ENCODE peak calls at places on chromosome 10, in seven cellular contexts. One of them, this sample, is unnamed.
A peak's percentile ranks its signal among the peaks of the same experiment; 100 is the strongest.

GRCh38 chr10:34297551-34298370 is 517.3 kb downstream of the PARD3 start:
- DNase-seq in Caco-2: peak; percentile 55
- DNase-seq in HFF-Myc: no peak
- DNase-seq in IMR-90: peak; percentile 57
- DNase-seq in fibroblast of mammary gland: no peak
- DNase-seq in SJSA1: no peak
- DNase-seq in prostate gland: no peak
- DNase-seq in this sample: no peak

GRCh38 chr10:125145636-125146035 is 14.7 kb downstream of the CTBP2 start:
- DNase-seq in Caco-2: no peak
- DNase-seq in HFF-Myc: no peak
- DNase-seq in IMR-90: no peak
- DNase-seq in fibroblast of mammary gland: no peak
- DNase-seq in SJSA1: no peak
- DNase-seq in prostate gland: no peak
- DNase-seq in this sample: no peak

GRCh38 chr10:127313996-127314700 is 117.8 kb upstream of the INSYN2A start:
- DNase-seq in Caco-2: no peak
- DNase-seq in HFF-Myc: no peak
- DNase-seq in IMR-90: no peak
- DNase-seq in fibroblast of mammary gland: no peak
- DNase-seq in SJSA1: no peak
- DNase-seq in prostate gland: no peak
- DNase-seq in this sample: no peak

GRCh38 chr10:131021246-131021895 is 290.1 kb downstream of the TCERG1L start:
- DNase-seq in Caco-2: no peak
- DNase-seq in HFF-Myc: no peak
- DNase-seq in IMR-90: no peak
- DNase-seq in fibroblast of mammary gland: no peak
- DNase-seq in SJSA1: no peak
- DNase-seq in prostate gland: no peak
- DNase-seq in this sample: no peak

GRCh38 chr10:125038637-125039036 is 96.7 kb downstream of the ZRANB1 start:
- DNase-seq in Caco-2: peak; percentile 47
- DNase-seq in HFF-Myc: no peak
- DNase-seq in IMR-90: no peak
- DNase-seq in fibroblast of mammary gland: no peak
- DNase-seq in SJSA1: no peak
- DNase-seq in prostate gland: peak; percentile 46
- DNase-seq in this sample: no peak

GRCh38 chr10:5305374-5305773 is 59.4 kb upstream of the UCN3 start:
- DNase-seq in Caco-2: no peak
- DNase-seq in HFF-Myc: no peak
- DNase-seq in IMR-90: no peak
- DNase-seq in fibroblast of mammary gland: peak; percentile 87
- DNase-seq in SJSA1: no peak
- DNase-seq in prostate gland: no peak
- DNase-seq in this sample: no peak

GRCh38 chr10:132590094-132590751 is 52.6 kb downstream of the INPP5A start:
- DNase-seq in Caco-2: no peak
- DNase-seq in HFF-Myc: no peak
- DNase-seq in IMR-90: no peak
- DNase-seq in fibroblast of mammary gland: no peak
- DNase-seq in SJSA1: no peak
- DNase-seq in prostate gland: no peak
- DNase-seq in this sample: no peak

GRCh38 chr10:6062101-6062771 is at the start of gene IL2RA:
- DNase-seq in Caco-2: no peak
- DNase-seq in HFF-Myc: no peak
- DNase-seq in IMR-90: no peak
- DNase-seq in fibroblast of mammary gland: no peak
- DNase-seq in SJSA1: no peak
- DNase-seq in prostate gland: no peak
- DNase-seq in this sample: no peak

GRCh38 chr10:74704629-74705360 is 121.6 kb upstream of the KAT6B start:
- DNase-seq in Caco-2: no peak
- DNase-seq in HFF-Myc: no peak
- DNase-seq in IMR-90: peak; percentile 30
- DNase-seq in fibroblast of mammary gland: no peak
- DNase-seq in SJSA1: no peak
- DNase-seq in prostate gland: no peak
- DNase-seq in this sample: no peak

GRCh38 chr10:96910488-96911395 is 78.6 kb downstream of the LCOR start:
- DNase-seq in Caco-2: peak; percentile 48
- DNase-seq in HFF-Myc: peak; percentile 31
- DNase-seq in IMR-90: peak; percentile 35
- DNase-seq in fibroblast of mammary gland: peak; percentile 60
- DNase-seq in SJSA1: peak; percentile 27
- DNase-seq in prostate gland: no peak
- DNase-seq in this sample: peak; percentile 28

GRCh38 chr10:14476641-14477407 is 146.1 kb upstream of the FRMD4A start:
- DNase-seq in Caco-2: no peak
- DNase-seq in HFF-Myc: no peak
- DNase-seq in IMR-90: peak; percentile 77
- DNase-seq in fibroblast of mammary gland: peak; percentile 15
- DNase-seq in SJSA1: peak; percentile 87
- DNase-seq in prostate gland: no peak
- DNase-seq in this sample: no peak

GRCh38 chr10:44172883-44173557 is 211.9 kb downstream of the CXCL12 start:
- DNase-seq in Caco-2: no peak
- DNase-seq in HFF-Myc: no peak
- DNase-seq in IMR-90: no peak
- DNase-seq in fibroblast of mammary gland: no peak
- DNase-seq in SJSA1: no peak
- DNase-seq in prostate gland: no peak
- DNase-seq in this sample: no peak

GRCh38 chr10:95178797-95179196 is 15.2 kb upstream of the ACSM6 start:
- DNase-seq in Caco-2: peak; percentile 69
- DNase-seq in HFF-Myc: no peak
- DNase-seq in IMR-90: no peak
- DNase-seq in fibroblast of mammary gland: no peak
- DNase-seq in SJSA1: no peak
- DNase-seq in prostate gland: no peak
- DNase-seq in this sample: no peak

GRCh38 chr10:60446855-60447254 is 57.2 kb upstream of the ANK3 start:
- DNase-seq in Caco-2: no peak
- DNase-seq in HFF-Myc: no peak
- DNase-seq in IMR-90: no peak
- DNase-seq in fibroblast of mammary gland: no peak
- DNase-seq in SJSA1: no peak
- DNase-seq in prostate gland: peak; percentile 33
- DNase-seq in this sample: no peak

GRCh38 chr10:101492205-101492604 is 95.9 kb downstream of the POLL start:
- DNase-seq in Caco-2: no peak
- DNase-seq in HFF-Myc: no peak
- DNase-seq in IMR-90: no peak
- DNase-seq in fibroblast of mammary gland: no peak
- DNase-seq in SJSA1: no peak
- DNase-seq in prostate gland: no peak
- DNase-seq in this sample: no peak

GRCh38 chr10:132574783-132575319 is 37.3 kb downstream of the INPP5A start:
- DNase-seq in Caco-2: no peak
- DNase-seq in HFF-Myc: no peak
- DNase-seq in IMR-90: no peak
- DNase-seq in fibroblast of mammary gland: no peak
- DNase-seq in SJSA1: peak; percentile 22
- DNase-seq in prostate gland: no peak
- DNase-seq in this sample: no peak

GRCh38 chr10:132624847-132625839 is 87.6 kb downstream of the INPP5A start:
- DNase-seq in Caco-2: no peak
- DNase-seq in HFF-Myc: no peak
- DNase-seq in IMR-90: peak; percentile 20
- DNase-seq in fibroblast of mammary gland: no peak
- DNase-seq in SJSA1: no peak
- DNase-seq in prostate gland: no peak
- DNase-seq in this sample: no peak

GRCh38 chr10:133454204-133454893 is 604 bp downstream of the SCART1 start:
- DNase-seq in Caco-2: no peak
- DNase-seq in HFF-Myc: no peak
- DNase-seq in IMR-90: no peak
- DNase-seq in fibroblast of mammary gland: no peak
- DNase-seq in SJSA1: no peak
- DNase-seq in prostate gland: no peak
- DNase-seq in this sample: no peak

GRCh38 chr10:115171392-115171960 is 78.3 kb downstream of the ATRNL1 start:
- DNase-seq in Caco-2: no peak
- DNase-seq in HFF-Myc: no peak
- DNase-seq in IMR-90: no peak
- DNase-seq in fibroblast of mammary gland: peak; percentile 4
- DNase-seq in SJSA1: no peak
- DNase-seq in prostate gland: no peak
- DNase-seq in this sample: no peak
- H3K4me3 ChIP-seq in Caco-2: no peak overlapping the region
- H3K4me3 ChIP-seq in HFF-Myc: no peak overlapping the region
- H3K4me3 ChIP-seq in IMR-90: no peak overlapping the region
- H3K4me3 ChIP-seq in fibroblast of mammary gland: no peak overlapping the region
- H3K4me3 ChIP-seq in SJSA1: no peak overlapping the region
- H3K4me3 ChIP-seq in prostate gland: no peak overlapping the region
- H3K4me3 ChIP-seq in this sample: no peak overlapping the region

GRCh38 chr10:80131499-80131901 is 1.0 kb upstream of the PLAC9 start:
- DNase-seq in Caco-2: no peak
- DNase-seq in HFF-Myc: no peak
- DNase-seq in IMR-90: no peak
- DNase-seq in fibroblast of mammary gland: no peak
- DNase-seq in SJSA1: no peak
- DNase-seq in prostate gland: no peak
- DNase-seq in this sample: no peak
- H3K4me3 ChIP-seq in Caco-2: no peak overlapping the region
- H3K4me3 ChIP-seq in HFF-Myc: no peak overlapping the region
- H3K4me3 ChIP-seq in IMR-90: no peak overlapping the region
- H3K4me3 ChIP-seq in fibroblast of mammary gland: no peak overlapping the region
- H3K4me3 ChIP-seq in SJSA1: no peak overlapping the region
- H3K4me3 ChIP-seq in prostate gland: no peak overlapping the region
- H3K4me3 ChIP-seq in this sample: no peak overlapping the region

GRCh38 chr10:17227367-17228080 is 517 bp upstream of the VIM start:
- DNase-seq in Caco-2: peak; percentile 30
- DNase-seq in HFF-Myc: no peak
- DNase-seq in IMR-90: peak; percentile 39
- DNase-seq in fibroblast of mammary gland: peak; percentile 57
- DNase-seq in SJSA1: peak; percentile 73
- DNase-seq in prostate gland: no peak
- DNase-seq in this sample: no peak
- H3K4me3 ChIP-seq in Caco-2: no peak overlapping the region
- H3K4me3 ChIP-seq in HFF-Myc: peak overlapping the region; percentile 99
- H3K4me3 ChIP-seq in IMR-90: peak overlapping the region; percentile 87
- H3K4me3 ChIP-seq in fibroblast of mammary gland: peak overlapping the region; percentile 97
- H3K4me3 ChIP-seq in SJSA1: peak overlapping the region; percentile 89
- H3K4me3 ChIP-seq in prostate gland: peak overlapping the region; percentile 60
- H3K4me3 ChIP-seq in this sample: peak overlapping the region; percentile 88

DNA sequence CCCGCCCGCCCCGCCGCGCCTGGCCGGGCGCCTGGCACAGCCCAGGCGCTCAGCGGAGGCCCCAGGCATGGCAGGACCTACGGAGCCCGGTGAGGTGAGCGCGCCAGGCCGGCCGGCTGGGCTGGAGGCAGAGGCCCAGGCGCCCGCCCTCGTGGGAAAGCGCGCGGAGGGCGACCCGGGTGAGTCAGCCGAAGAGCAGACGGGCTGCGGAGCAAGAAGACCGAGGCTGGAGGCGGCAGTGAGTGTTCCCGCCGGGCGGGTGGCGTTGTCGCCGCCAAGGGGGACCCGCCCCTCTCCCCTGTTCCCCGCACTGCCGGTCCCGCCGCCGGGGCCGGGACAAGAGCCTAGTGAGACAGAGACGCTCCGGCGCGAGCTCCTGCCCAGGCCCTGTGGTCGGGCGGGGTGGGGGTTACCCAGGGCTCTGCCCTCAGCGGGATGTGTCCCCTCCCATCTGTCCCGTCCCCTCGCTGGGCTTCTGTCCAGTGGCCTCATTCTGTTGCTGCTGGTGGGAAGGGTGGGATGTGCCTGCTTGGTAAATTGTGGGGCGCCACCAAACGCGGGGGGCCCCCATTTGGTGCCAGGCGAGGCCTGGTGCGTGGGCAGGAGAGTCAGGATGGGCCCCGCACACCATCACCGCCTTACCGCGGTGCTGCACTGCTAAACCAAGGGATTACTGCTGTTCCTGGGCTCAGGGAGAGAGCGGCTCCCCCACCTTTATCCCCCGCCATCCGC is 17.0 kb upstream of the NODAL start:
- DNase-seq in Caco-2: no peak
- DNase-seq in HFF-Myc: no peak
- DNase-seq in IMR-90: peak; percentile 73
- DNase-seq in fibroblast of mammary gland: peak; percentile 62
- DNase-seq in SJSA1: peak; percentile 40
- DNase-seq in prostate gland: peak; percentile 32
- DNase-seq in this sample: no peak
- H3K4me3 ChIP-seq in Caco-2: no peak overlapping the region
- H3K4me3 ChIP-seq in HFF-Myc: no peak overlapping the region
- H3K4me3 ChIP-seq in IMR-90: no peak overlapping the region
- H3K4me3 ChIP-seq in fibroblast of mammary gland: no peak overlapping the region
- H3K4me3 ChIP-seq in SJSA1: peak overlapping the region; percentile 10
- H3K4me3 ChIP-seq in prostate gland: peak overlapping the region; percentile 18
- H3K4me3 ChIP-seq in this sample: peak overlapping the region; percentile 28